ENCODE peak calls at places on chromosomes 13 and 19, in four cellular contexts. Q is GM12878, C is K562, T is HepG2. A is an unnamed sample.

GRCh38 chr19:31280266-31281006 is 68.8 kb downstream of the TSHZ3 start:
- DNase-seq in T (no peak), C (no peak), Q (no peak), A (no peak)

GRCh38 chr19:14004619-14005380 is 1.3 kb downstream of the RFX1 start:
- DNase-seq in T (peak), C (peak), Q (peak), A (no peak)

GRCh38 chr13:38960175-38960574 is 30.5 kb downstream of the STOML3 start:
- DNase-seq in Q (no peak), T (no peak), C (no peak), A (no peak)

GRCh38 chr13:24747248-24748151 is 16.5 kb upstream of the RNF17 start:
- DNase-seq in C (no peak), T (no peak), Q (no peak), A (no peak)

GRCh38 chr19:5585461-5586299 is 17.9 kb upstream of the TINCR start:
- DNase-seq in C (peak), Q (no peak), T (no peak), A (no peak)

GRCh38 chr19:29687244-29687896 is 22.1 kb downstream of the PLEKHF1 start:
- DNase-seq in Q (no peak), T (no peak), C (no peak), A (no peak)

GRCh38 chr13:83121904-83122303 is 760.4 kb downstream of the SLITRK1 start:
- DNase-seq in C (no peak), Q (no peak), T (no peak), A (no peak)

GRCh38 chr19:2668188-2668763 is 34.2 kb downstream of the GNG7 start:
- DNase-seq in Q (no peak), T (no peak), C (no peak), A (no peak)

GRCh38 chr19:49889687-49890348 is 6.9 kb downstream of the IL4I1 start:
- DNase-seq in T (no peak), C (peak), Q (no peak), A (peak)

GRCh38 chr19:4916292-4917082 is 7.2 kb downstream of the UHRF1 start:
- DNase-seq in T (no peak), C (no peak), Q (no peak), A (no peak)

GRCh38 chr19:7904074-7905020 is 670 bp downstream of the MAP2K7 start:
- DNase-seq in T (no peak), Q (no peak), C (peak), A (no peak)

GRCh38 chr13:97727991-97728390 is 225.5 kb upstream of the IPO5 start:
- DNase-seq in Q (no peak), C (no peak), T (no peak), A (no peak)

GRCh38 chr13:102848956-102849355 is 3.1 kb downstream of the ERCC5 start:
- DNase-seq in Q (no peak), T (no peak), C (no peak), A (no peak)

GRCh38 chr19:50964266-50964665 is 5.1 kb downstream of the KLK6 start:
- DNase-seq in C (no peak), Q (no peak), T (no peak), A (no peak)

GRCh38 chr13:33723772-33724435 is 94.0 kb upstream of the RFC3 start:
- DNase-seq in Q (peak), T (peak), C (peak), A (peak)

GRCh38 chr19:12936582-12936981 is 1.8 kb upstream of the CALR start:
- DNase-seq in Q (no peak), C (no peak), T (no peak), A (no peak)

GRCh38 chr19:28737021-28737525 is 475.9 kb downstream of the UQCRFS1 start:
- DNase-seq in T (peak), Q (peak), C (no peak), A (no peak)

GRCh38 chr13:29865934-29866333 is 15.5 kb upstream of the UBL3 start:
- DNase-seq in Q (no peak), C (no peak), T (no peak), A (no peak)

GRCh38 chr19:19062454-19063182 is 1.2 kb upstream of the SLC25A42 start:
- DNase-seq in C (no peak), T (peak), Q (no peak), A (no peak)

GRCh38 chr19:7526093-7526929 is 3.9 kb downstream of the MCOLN1 start:
- DNase-seq in Q (no peak), C (no peak), T (no peak), A (no peak)

GRCh38 chr13:111943229-111943795 is 123.6 kb upstream of the SOX1 start:
- DNase-seq in C (no peak), T (no peak), Q (no peak), A (no peak)

GRCh38 chr13:103883698-103884097 is 817.5 kb upstream of the SLC10A2 start:
- DNase-seq in C (no peak), T (no peak), Q (no peak), A (no peak)

GRCh38 chr19:12703056-12703455 is 6.6 kb upstream of the FBXW9 start:
- DNase-seq in Q (no peak), T (peak), C (peak), A (peak)

GRCh38 chr19:8161135-8161646 is 11.8 kb upstream of the FBN3 start:
- DNase-seq in Q (peak), T (peak), C (peak), A (peak)

GRCh38 chr19:48543121-48543710 is 8.8 kb upstream of the SULT2B1 start:
- DNase-seq in C (no peak), Q (no peak), T (no peak), A (no peak)

GRCh38 chr19:6479836-6480398 is 1.7 kb downstream of the DENND1C start:
- DNase-seq in C (no peak), Q (no peak), T (no peak), A (no peak)

GRCh38 chr13:102402292-102402691 is 444 bp upstream of the FGF14 start:
- DNase-seq in C (no peak), Q (no peak), T (no peak), A (no peak)

GRCh38 chr19:51660975-51661600 is 14.5 kb upstream of the SIGLEC14 start:
- DNase-seq in Q (no peak), T (peak), C (peak), A (peak)

GRCh38 chr13:43986395-43986794 is 106.7 kb downstream of the LACC1 start:
- DNase-seq in T (no peak), Q (no peak), C (no peak), A (no peak)

GRCh38 chr19:28466107-28467045 is 746.6 kb downstream of the UQCRFS1 start:
- DNase-seq in Q (no peak), T (peak), C (peak), A (peak)

GRCh38 chr13:46964789-46965527 is 68.1 kb upstream of the HTR2A start:
- DNase-seq in C (no peak), T (no peak), Q (no peak), A (no peak)

GRCh38 chr13:37868691-37869505 is 674 bp downstream of the TRPC4 start:
- DNase-seq in T (no peak), Q (no peak), C (no peak), A (no peak)

GRCh38 chr13:109868583-109869311 is 82.4 kb upstream of the IRS2 start:
- DNase-seq in T (no peak), C (no peak), Q (no peak), A (no peak)

GRCh38 chr13:30457306-30457891 is 8.3 kb downstream of the HMGB1 start:
- DNase-seq in T (no peak), Q (no peak), C (no peak), A (no peak)

GRCh38 chr13:40476175-40476958 is 190.1 kb downstream of the FOXO1 start:
- DNase-seq in C (no peak), Q (no peak), T (peak), A (no peak)

GRCh38 chr19:13665125-13665903 is 99.0 kb upstream of the MRI1 start:
- DNase-seq in Q (peak), C (no peak), T (no peak), A (no peak)

GRCh38 chr19:778910-779653 is 18.2 kb upstream of the PTBP1 start:
- DNase-seq in C (no peak), T (peak), Q (no peak), A (no peak)

GRCh38 chr13:20425819-20426219 is 99.8 kb downstream of the CRYL1 start:
- DNase-seq in T (no peak), C (no peak), Q (no peak), A (no peak)

GRCh38 chr13:24617394-24618218 is 62.6 kb upstream of the ATP12A start:
- DNase-seq in C (no peak), Q (no peak), T (no peak), A (no peak)

DNA sequence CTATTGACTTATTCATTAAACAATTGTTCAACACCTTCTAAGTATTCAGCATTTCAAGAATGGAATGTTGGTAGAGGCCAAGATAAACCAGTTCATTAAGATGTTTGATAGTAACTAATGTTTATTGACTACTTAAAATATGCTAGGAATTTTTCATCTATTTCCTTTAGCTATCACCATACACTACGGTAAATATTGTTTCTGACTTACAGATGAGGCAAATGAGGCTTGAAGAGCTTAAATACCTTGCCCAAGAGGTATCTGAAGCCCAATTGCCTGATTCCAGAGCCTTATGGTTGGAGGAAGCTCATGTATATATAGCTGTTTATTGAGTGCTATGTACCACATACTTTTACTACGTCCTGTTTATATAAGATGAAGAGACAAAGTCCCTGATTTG is 286.2 kb downstream of the NDFIP2 start:
- DNase-seq in C (no peak), Q (no peak), T (no peak), A (no peak)
- TF ChIP-seq SP1 in C (no peak), Q (no peak), T (no peak), A (no peak)

DNA sequence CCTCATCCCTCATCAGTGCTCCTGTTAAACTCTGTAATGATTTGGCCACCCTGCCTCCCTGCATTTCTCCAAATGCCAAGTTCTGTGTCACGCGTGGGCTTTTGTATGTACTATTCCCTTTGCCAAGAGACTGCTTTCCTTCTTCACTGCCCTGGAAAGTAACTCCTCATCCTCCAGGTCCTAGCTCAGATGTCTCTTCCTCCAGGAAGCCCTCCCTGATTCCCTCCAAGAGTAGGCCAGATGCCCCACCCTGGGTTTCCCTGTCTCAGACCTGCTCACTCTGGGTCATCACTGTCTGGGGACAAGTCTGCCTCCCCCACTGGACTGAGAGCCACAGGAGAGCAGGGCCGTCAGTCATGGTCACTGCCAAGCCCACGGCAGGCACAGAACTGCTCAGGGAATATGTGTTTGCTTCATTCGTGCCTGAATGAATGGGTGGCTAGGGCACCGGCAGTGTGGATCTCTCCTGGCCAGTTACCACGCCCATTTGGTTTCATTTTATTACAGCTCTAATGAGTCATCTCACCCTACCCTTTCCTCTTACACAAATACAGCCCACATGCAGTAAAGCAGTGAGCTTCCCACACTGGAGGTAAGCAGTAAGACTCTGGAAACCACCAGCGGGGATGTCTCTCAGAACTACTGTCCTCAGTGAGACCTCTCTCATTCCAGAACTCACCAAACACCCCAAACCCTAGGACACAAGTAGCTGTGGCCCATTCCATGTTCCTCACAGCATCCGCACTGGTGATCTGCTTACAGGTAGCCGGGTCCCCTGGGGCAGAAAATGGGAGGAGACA is 12.1 kb upstream of the GPR4 start:
- DNase-seq in T (no peak), C (peak), Q (peak), A (no peak)
- TF ChIP-seq TARDBP in T (no peak), C (no peak), Q (no peak), A (no peak)

DNA sequence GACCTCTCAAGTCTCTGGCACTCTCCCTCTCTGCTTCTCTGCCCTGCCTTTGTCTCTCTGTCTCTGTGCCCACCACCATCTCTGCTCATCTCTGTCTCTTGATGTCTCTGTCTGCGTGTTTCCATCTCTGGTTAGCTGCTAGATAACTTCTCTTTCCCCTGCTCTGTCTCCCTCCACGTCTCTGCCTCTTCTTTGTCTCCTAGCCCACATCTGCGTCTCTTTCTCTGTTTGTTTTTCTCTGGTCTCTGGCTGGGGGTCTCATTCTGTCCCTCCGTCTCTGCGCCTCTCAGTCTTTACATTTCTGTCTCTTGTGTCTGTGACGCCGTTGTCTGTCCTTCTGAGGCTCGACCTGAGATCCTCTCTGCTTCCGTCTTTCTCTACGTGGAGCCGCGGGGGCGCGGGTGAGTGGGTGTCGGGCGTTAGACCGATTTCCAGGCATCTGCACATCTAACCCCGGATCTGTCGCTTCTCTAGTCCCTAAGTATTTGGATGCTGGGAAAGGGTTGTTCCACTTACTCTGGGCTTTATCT is 386 bp downstream of the GIPR start:
- DNase-seq in C (no peak), Q (no peak), T (no peak), A (no peak)
- TF ChIP-seq FOXK2 in C (peak), Q (no peak), T (no peak), A (no peak)

GRCh38 chr13:113880651-113881611 is 17.1 kb upstream of the GAS6 start:
- DNase-seq in Q (no peak), T (no peak), C (no peak), A (no peak)

GRCh38 chr13:113881614-113882265 is 17.9 kb upstream of the GAS6 start:
- DNase-seq in Q (no peak), C (no peak), T (no peak), A (no peak)

GRCh38 chr13:113877149-113877990 is 13.5 kb upstream of the GAS6 start:
- DNase-seq in T (no peak), C (no peak), Q (no peak), A (no peak)

GRCh38 chr13:113879017-113879416 is 15.1 kb upstream of the GAS6 start:
- DNase-seq in T (no peak), C (no peak), Q (no peak), A (no peak)

GRCh38 chr13:113879506-113880360 is 15.9 kb upstream of the GAS6 start:
- DNase-seq in Q (no peak), C (no peak), T (no peak), A (no peak)
- TF ChIP-seq SP1 in Q (no peak), C (no peak), T (no peak), A (no peak)

GRCh38 chr13:99982021-99982740 is 597 bp downstream of the ZIC2 start:
- DNase-seq in Q (no peak), T (no peak), C (peak), A (no peak)
- TF ChIP-seq TARDBP in Q (no peak), T (no peak), C (no peak), A (no peak)

GRCh38 chr13:48054601-48055000 is 17.1 kb downstream of the NUDT15 start:
- DNase-seq in T (no peak), C (no peak), Q (no peak), A (no peak)

GRCh38 chr13:48050550-48050949 is 13.0 kb downstream of the NUDT15 start:
- DNase-seq in T (no peak), C (no peak), Q (no peak), A (no peak)

DNA sequence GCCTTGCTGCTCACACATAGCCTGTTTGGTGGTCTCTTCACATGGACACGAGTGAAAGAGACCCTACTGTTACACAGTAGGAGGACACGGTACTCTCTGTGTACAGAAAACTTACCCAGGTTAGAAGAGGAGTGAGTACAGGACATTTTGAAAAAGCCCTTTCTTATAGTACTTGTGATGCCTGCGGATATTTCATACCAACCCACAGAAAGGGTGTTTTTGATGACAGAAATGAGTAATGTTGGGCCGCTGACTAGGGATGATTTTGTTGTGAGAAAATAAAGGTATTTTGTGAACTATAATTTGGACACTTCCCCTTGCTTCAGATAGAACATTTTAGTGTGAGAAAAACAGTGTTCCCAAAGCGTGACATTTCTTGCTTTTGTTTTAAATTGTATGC is 18.2 kb downstream of the NUDT15 start:
- DNase-seq in Q (no peak), T (no peak), C (no peak), A (no peak)
- TF ChIP-seq FOXK2 in Q (no peak), T (no peak), C (no peak), A (no peak)

DNA sequence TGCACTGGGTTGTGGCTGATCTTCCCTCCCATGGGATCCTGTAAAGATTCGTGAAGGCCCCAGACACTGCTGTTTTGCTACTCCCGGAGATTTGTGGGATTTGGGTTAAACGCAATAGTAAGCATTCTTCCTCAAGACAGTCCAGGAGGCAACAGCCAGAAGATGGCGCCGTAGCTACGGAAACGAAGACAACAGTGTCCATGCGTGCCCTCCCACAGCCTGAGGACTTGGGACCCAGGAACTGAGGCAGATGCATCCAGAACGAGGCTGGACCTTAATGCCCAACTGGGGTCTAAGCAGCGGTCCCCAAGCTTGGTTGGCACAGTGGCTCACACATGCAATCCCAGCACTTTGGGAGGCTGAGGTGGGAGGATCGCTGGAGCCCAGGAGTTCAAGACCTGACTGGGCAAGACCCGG is 57.6 kb upstream of the ZNF507 start:
- DNase-seq in C (peak), T (peak), Q (no peak), A (peak)
- TF ChIP-seq SP1 in C (no peak), T (no peak), Q (no peak), A (no peak)

DNA sequence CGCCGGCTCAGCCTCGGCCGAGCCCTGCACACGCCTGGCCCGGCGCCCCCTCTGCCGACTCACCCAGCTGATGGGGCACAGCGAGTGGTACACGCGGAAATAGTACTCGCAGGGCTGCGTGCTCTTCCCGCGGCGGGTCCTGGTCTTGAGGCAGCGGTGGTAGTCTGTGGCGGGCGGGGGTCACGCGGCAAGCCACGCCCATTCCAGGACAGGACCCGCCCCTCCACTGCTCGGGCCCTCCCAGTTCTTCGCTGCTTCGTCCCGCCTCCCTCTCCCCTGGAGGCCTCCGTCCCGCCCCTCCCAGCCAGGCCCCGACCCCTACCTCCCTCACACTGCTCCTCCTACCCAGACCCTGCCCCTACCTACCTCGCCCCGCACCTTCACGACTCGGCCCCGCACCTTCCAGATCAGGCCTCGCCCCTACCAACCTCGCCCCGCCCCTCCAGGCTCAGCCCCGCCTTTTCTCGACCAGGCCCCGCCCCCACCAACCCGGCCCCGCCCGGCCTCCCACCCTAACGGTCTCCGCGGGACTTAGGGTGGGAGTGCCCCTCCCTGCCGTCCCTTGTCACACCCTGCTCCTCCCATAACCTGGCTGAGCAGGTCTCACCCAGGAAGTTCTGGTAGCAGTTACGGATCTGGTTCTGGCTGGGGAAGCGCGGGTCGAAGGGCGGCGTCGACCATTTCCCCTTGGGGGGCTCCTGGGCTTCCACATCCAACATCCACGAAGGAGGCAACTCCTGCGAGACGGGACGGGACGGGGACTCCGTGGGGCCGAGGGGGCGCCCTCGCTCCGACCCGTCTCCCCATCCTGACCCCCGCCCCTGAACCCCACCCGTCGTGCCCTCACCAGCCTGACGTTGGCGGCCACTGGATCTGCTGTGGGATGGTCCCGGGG is 469 bp downstream of the COX6B2 start:
- DNase-seq in C (peak), T (no peak), Q (no peak), A (peak)
- TF ChIP-seq TARDBP in C (no peak), T (no peak), Q (no peak), A (no peak)